ENCODE peak calls at places on chromosomes 2 and 18, in six cellular contexts. W, M, Q, F, J and E are unnamed samples.

GRCh38 chr18:76592981-76593381 is 97.9 kb upstream of the ZNF516 start:
- DNase-seq in W (no peak), M (no peak), F (peak; percentile 50), J (no peak), Q (no peak), E (no peak)

GRCh38 chr18:23712445-23712844 is 23.2 kb downstream of the LAMA3 start:
- DNase-seq in J (no peak), W (peak; percentile 75), Q (no peak), F (no peak), M (no peak), E (no peak)

GRCh38 chr2:54329482-54330225 is 73.6 kb upstream of the TSPYL6 start:
- DNase-seq in F (no peak), W (no peak), Q (peak; percentile 62), J (no peak), M (no peak), E (no peak)

GRCh38 chr18:49024808-49025361 is 74.1 kb upstream of the SMAD7 start:
- DNase-seq in F (no peak), J (no peak), W (no peak), M (no peak), Q (no peak), E (no peak)

GRCh38 chr2:26268184-26268583 is 23.4 kb downstream of the HADHB start:
- DNase-seq in M (no peak), J (no peak), Q (no peak), F (no peak), W (no peak), E (no peak)

GRCh38 chr18:54215069-54215468 is 9.4 kb downstream of the MBD2 start:
- DNase-seq in J (no peak), M (no peak), F (no peak), Q (peak; percentile 17), W (no peak), E (no peak)

GRCh38 chr2:236249066-236249465 is 15.1 kb downstream of the ASB18 start:
- DNase-seq in F (no peak), M (no peak), W (no peak), J (no peak), Q (no peak), E (no peak)

GRCh38 chr2:78351208-78351607 is 674.3 kb upstream of the REG3G start:
- DNase-seq in M (no peak), F (peak; percentile 33), Q (no peak), W (no peak), J (no peak), E (peak; percentile 39)

GRCh38 chr2:158575051-158575635 is 118.4 kb downstream of the PKP4 start:
- DNase-seq in F (no peak), Q (peak; percentile 20), W (no peak), M (no peak), J (no peak), E (no peak)

GRCh38 chr2:176415946-176416499 is 146.8 kb downstream of the MTX2 start:
- DNase-seq in J (no peak), Q (no peak), M (no peak), W (no peak), F (no peak), E (no peak)

GRCh38 chr2:39994151-39994550 is 215.1 kb upstream of the THUMPD2 start:
- DNase-seq in J (no peak), M (no peak), Q (no peak), F (no peak), W (no peak), E (no peak)

GRCh38 chr18:24584777-24585176 is 124.3 kb downstream of the HRH4 start:
- DNase-seq in W (no peak), J (no peak), M (no peak), F (peak; percentile 86), Q (no peak), E (no peak)

GRCh38 chr2:105403241-105403784 is 4.5 kb upstream of the FHL2 start:
- DNase-seq in F (no peak), Q (no peak), J (no peak), M (no peak), W (no peak), E (no peak)

GRCh38 chr18:23137093-23137640 is 1.9 kb downstream of the CABLES1 start:
- DNase-seq in J (no peak), F (peak; percentile 54), Q (no peak), M (no peak), W (no peak), E (no peak)

GRCh38 chr2:109202486-109202885 is 73.5 kb downstream of the SH3RF3 start:
- DNase-seq in J (no peak), Q (no peak), W (no peak), F (no peak), M (no peak), E (no peak)

GRCh38 chr2:99698896-99699295 is 209.1 kb upstream of the REV1 start:
- DNase-seq in F (no peak), M (no peak), W (no peak), J (no peak), Q (peak; percentile 24), E (no peak)

GRCh38 chr2:16588565-16588964 is 77.1 kb downstream of the CYRIA start:
- DNase-seq in F (peak; percentile 82), M (no peak), W (no peak), Q (no peak), J (no peak), E (no peak)

GRCh38 chr18:79566841-79567370 is 112.7 kb upstream of the CTDP1 start:
- DNase-seq in F (no peak), W (no peak), M (no peak), Q (no peak), J (no peak), E (no peak)

GRCh38 chr18:53134711-53135110 is 794.7 kb downstream of the DCC start:
- DNase-seq in Q (no peak), M (no peak), W (no peak), J (no peak), F (no peak), E (no peak)

GRCh38 chr2:200653021-200653420 is 67.2 kb downstream of the AOX1 start:
- DNase-seq in F (no peak), Q (no peak), J (no peak), M (no peak), W (no peak), E (no peak)

GRCh38 chr2:173175222-173175621 is 99.6 kb downstream of the MAP3K20 start:
- DNase-seq in J (no peak), W (no peak), Q (no peak), M (no peak), F (no peak), E (no peak)

GRCh38 chr2:10434885-10435419 is 13.2 kb downstream of the ODC1 start:
- DNase-seq in F (peak; percentile 88), W (peak; percentile 44), Q (peak; percentile 92), J (peak; percentile 70), M (peak; percentile 60), E (peak; percentile 28)

GRCh38 chr2:53896864-53897263 is 37.1 kb upstream of the GPR75 start:
- DNase-seq in J (no peak), F (no peak), W (no peak), Q (peak; percentile 60), M (no peak), E (no peak)

GRCh38 chr2:128549094-128549493 is 230.4 kb upstream of the HS6ST1 start:
- DNase-seq in F (no peak), W (no peak), J (no peak), M (no peak), Q (no peak), E (no peak)

GRCh38 chr2:41194235-41194634 is 742.3 kb upstream of the SLC8A1 start:
- DNase-seq in Q (peak; percentile 5), F (no peak), M (no peak), J (peak; percentile 36), W (no peak), E (no peak)

GRCh38 chr2:116719841-116720240 is 1094.7 kb upstream of the DDX18 start:
- DNase-seq in J (no peak), W (no peak), F (no peak), M (no peak), Q (no peak), E (no peak)

GRCh38 chr2:190409616-190410015 is 1.5 kb downstream of the MFSD6 start:
- DNase-seq in M (no peak), F (no peak), W (no peak), J (no peak), Q (no peak), E (no peak)

GRCh38 chr2:192814376-192814775 is 619.6 kb upstream of the TMEFF2 start:
- DNase-seq in W (no peak), Q (no peak), J (no peak), F (no peak), M (no peak), E (no peak)

GRCh38 chr2:227219312-227220105 is 55.1 kb downstream of the COL4A3 start:
- DNase-seq in F (peak; percentile 23), W (no peak), M (no peak), J (no peak), Q (no peak), E (no peak)

GRCh38 chr2:33620-34019 is 12.7 kb downstream of the FAM110C start:
- DNase-seq in Q (no peak), F (no peak), J (no peak), W (no peak), M (peak; percentile 53), E (no peak)

GRCh38 chr18:78803104-78803503 is 176.5 kb upstream of the SALL3 start:
- DNase-seq in F (no peak), J (no peak), M (no peak), Q (no peak), W (no peak), E (no peak)